ENCODE peak calls at places on chromosomes 13 and 19, in six cellular contexts. One of them, this sample, is unnamed.

GRCh38 chr13:21675095-21676007 is 4.5 kb downstream of the FGF9 start:
- DNase-seq in cardiac muscle cell: no peak
- DNase-seq in breast epithelium: no peak
- DNase-seq in foreskin fibroblast: no peak
- DNase-seq in transverse colon: peak
- DNase-seq in heart left ventricle: peak
- DNase-seq in this sample: peak

GRCh38 chr13:49343255-49343654 is 95.5 kb downstream of the CDADC1 start:
- DNase-seq in cardiac muscle cell: no peak
- DNase-seq in breast epithelium: no peak
- DNase-seq in foreskin fibroblast: no peak
- DNase-seq in transverse colon: no peak
- DNase-seq in heart left ventricle: no peak
- DNase-seq in this sample: peak

GRCh38 chr19:7633619-7634018 is at the start of gene PCP2:
- DNase-seq in cardiac muscle cell: no peak
- DNase-seq in breast epithelium: no peak
- DNase-seq in foreskin fibroblast: no peak
- DNase-seq in transverse colon: no peak
- DNase-seq in heart left ventricle: no peak
- DNase-seq in this sample: no peak

GRCh38 chr13:50340566-50341287 is 325.5 kb downstream of the KCNRG start:
- DNase-seq in cardiac muscle cell: no peak
- DNase-seq in breast epithelium: no peak
- DNase-seq in foreskin fibroblast: no peak
- DNase-seq in transverse colon: no peak
- DNase-seq in heart left ventricle: no peak
- DNase-seq in this sample: no peak

GRCh38 chr19:16098821-16099220 is 12.9 kb upstream of the RAB8A start:
- DNase-seq in cardiac muscle cell: no peak
- DNase-seq in breast epithelium: no peak
- DNase-seq in foreskin fibroblast: no peak
- DNase-seq in transverse colon: no peak
- DNase-seq in heart left ventricle: no peak
- DNase-seq in this sample: no peak

GRCh38 chr13:45238945-45239795 is 38.3 kb upstream of the KCTD4 start:
- DNase-seq in cardiac muscle cell: peak
- DNase-seq in breast epithelium: no peak
- DNase-seq in foreskin fibroblast: peak
- DNase-seq in transverse colon: no peak
- DNase-seq in heart left ventricle: no peak
- DNase-seq in this sample: peak

GRCh38 chr13:94093652-94094310 is 385.7 kb downstream of the DCT start:
- DNase-seq in cardiac muscle cell: no peak
- DNase-seq in breast epithelium: no peak
- DNase-seq in foreskin fibroblast: peak
- DNase-seq in transverse colon: no peak
- DNase-seq in heart left ventricle: no peak
- DNase-seq in this sample: no peak

GRCh38 chr13:95684463-95684862 is 7.5 kb downstream of the DNAJC3 start:
- DNase-seq in cardiac muscle cell: no peak
- DNase-seq in breast epithelium: no peak
- DNase-seq in foreskin fibroblast: no peak
- DNase-seq in transverse colon: no peak
- DNase-seq in heart left ventricle: no peak
- DNase-seq in this sample: no peak

GRCh38 chr13:85974604-85975366 is 175.6 kb upstream of the SLITRK6 start:
- DNase-seq in cardiac muscle cell: peak
- DNase-seq in breast epithelium: no peak
- DNase-seq in foreskin fibroblast: no peak
- DNase-seq in transverse colon: no peak
- DNase-seq in heart left ventricle: no peak
- DNase-seq in this sample: peak

DNA sequence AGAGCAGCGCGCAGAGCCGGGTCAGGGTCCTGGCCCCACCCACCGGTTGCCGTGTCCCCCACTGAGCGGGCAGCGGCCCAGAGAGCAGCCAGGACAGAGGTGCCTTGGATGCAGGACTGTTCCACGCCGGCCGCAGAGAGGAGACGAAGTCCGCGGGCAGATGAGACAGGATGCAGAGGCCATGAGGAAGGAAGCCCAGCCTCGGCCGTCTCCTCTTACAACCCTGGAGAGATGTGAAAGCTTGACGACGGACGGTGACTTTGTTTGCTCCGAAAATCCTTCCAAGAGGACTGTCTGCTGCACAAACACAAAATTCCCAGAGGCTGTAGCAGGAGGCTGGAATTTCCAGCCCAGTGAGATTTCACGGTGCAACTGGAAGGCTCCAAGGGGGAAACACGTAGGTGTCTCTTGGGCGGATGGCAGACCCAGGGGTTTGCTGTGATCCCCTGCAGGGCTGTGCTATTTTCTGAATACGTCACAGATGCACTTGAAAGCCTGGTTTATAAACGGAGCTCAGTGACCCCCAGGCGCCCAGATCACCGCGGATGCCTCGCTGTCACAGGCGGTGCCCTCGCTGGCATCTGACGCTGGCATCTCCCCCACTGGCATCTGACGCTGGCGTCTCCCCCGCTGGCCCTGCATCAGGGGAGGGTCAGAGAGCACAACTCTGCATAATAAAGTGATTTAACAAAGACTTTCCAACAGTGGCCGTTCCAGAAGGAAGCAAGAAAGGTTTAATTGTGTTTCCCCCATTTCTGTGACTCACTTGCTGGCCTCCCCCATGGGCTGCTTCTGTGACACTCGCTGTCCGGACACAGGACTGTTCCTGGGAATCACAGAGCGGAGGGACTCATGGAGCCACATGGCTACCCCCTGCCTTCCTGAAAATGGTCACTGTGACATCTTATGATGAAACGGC is 62.0 kb upstream of the C13orf46 start:
- DNase-seq in cardiac muscle cell: peak
- DNase-seq in breast epithelium: peak
- DNase-seq in foreskin fibroblast: no peak
- DNase-seq in transverse colon: no peak
- DNase-seq in heart left ventricle: no peak
- DNase-seq in this sample: no peak
- H3K4me3 ChIP-seq in cardiac muscle cell: no peak
- H3K4me3 ChIP-seq in breast epithelium: peak
- H3K4me3 ChIP-seq in foreskin fibroblast: no peak
- H3K4me3 ChIP-seq in transverse colon: no peak
- H3K4me3 ChIP-seq in heart left ventricle: no peak
- H3K4me3 ChIP-seq in this sample: no peak

GRCh38 chr19:52237771-52238400 is 31.5 kb upstream of the ZNF766 start:
- DNase-seq in cardiac muscle cell: peak
- DNase-seq in breast epithelium: peak
- DNase-seq in foreskin fibroblast: peak
- DNase-seq in transverse colon: peak
- DNase-seq in heart left ventricle: peak
- DNase-seq in this sample: peak
- TF ChIP-seq CTCF in cardiac muscle cell: peak
- TF ChIP-seq CTCF in breast epithelium: peak
- TF ChIP-seq CTCF in foreskin fibroblast: peak
- TF ChIP-seq CTCF in transverse colon: peak
- TF ChIP-seq CTCF in heart left ventricle: peak
- TF ChIP-seq CTCF in this sample: peak

DNA sequence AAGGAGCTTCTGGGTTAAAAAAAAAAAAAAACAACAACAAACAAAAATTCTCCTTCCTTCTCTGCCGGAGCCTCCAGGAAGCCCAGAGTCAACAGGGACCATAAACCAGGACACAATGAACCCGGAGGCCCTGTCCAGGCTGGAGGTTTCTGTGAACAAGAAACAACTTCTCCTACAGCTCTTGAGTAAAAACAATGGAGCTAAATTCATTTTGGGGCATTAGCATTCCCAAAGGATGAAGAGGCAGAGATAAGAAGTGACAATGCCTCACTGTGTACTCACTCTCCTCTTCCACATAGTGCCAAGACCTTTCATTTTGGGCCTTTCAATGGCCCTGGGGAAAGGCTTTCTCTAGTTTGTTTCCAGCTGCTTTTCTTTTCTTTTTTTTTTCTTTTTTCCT is 9.0 kb downstream of the RHPN2 start:
- DNase-seq in cardiac muscle cell: peak
- DNase-seq in breast epithelium: no peak
- DNase-seq in foreskin fibroblast: no peak
- DNase-seq in transverse colon: no peak
- DNase-seq in heart left ventricle: no peak
- DNase-seq in this sample: no peak
- H3K4me3 ChIP-seq in cardiac muscle cell: no peak
- H3K4me3 ChIP-seq in breast epithelium: no peak
- H3K4me3 ChIP-seq in foreskin fibroblast: no peak
- H3K4me3 ChIP-seq in transverse colon: no peak
- H3K4me3 ChIP-seq in heart left ventricle: no peak
- H3K4me3 ChIP-seq in this sample: no peak

GRCh38 chr13:102721800-102722231 is 27.0 kb upstream of the METTL21C start:
- DNase-seq in cardiac muscle cell: peak
- DNase-seq in breast epithelium: no peak
- DNase-seq in foreskin fibroblast: peak
- DNase-seq in transverse colon: no peak
- DNase-seq in heart left ventricle: no peak
- DNase-seq in this sample: peak

GRCh38 chr13:102724923-102725322 is 30.1 kb upstream of the METTL21C start:
- DNase-seq in cardiac muscle cell: peak
- DNase-seq in breast epithelium: no peak
- DNase-seq in foreskin fibroblast: peak
- DNase-seq in transverse colon: no peak
- DNase-seq in heart left ventricle: no peak
- DNase-seq in this sample: peak

GRCh38 chr13:102729560-102730275 is 34.9 kb upstream of the METTL21C start:
- DNase-seq in cardiac muscle cell: peak
- DNase-seq in breast epithelium: no peak
- DNase-seq in foreskin fibroblast: peak
- DNase-seq in transverse colon: no peak
- DNase-seq in heart left ventricle: no peak
- DNase-seq in this sample: peak

GRCh38 chr13:102726430-102726829 is 31.6 kb upstream of the METTL21C start:
- DNase-seq in cardiac muscle cell: no peak
- DNase-seq in breast epithelium: no peak
- DNase-seq in foreskin fibroblast: no peak
- DNase-seq in transverse colon: no peak
- DNase-seq in heart left ventricle: no peak
- DNase-seq in this sample: peak
- TF ChIP-seq CTCF in cardiac muscle cell: no peak
- TF ChIP-seq CTCF in breast epithelium: no peak
- TF ChIP-seq CTCF in foreskin fibroblast: peak
- TF ChIP-seq CTCF in transverse colon: no peak
- TF ChIP-seq CTCF in heart left ventricle: no peak
- TF ChIP-seq CTCF in this sample: peak

DNA sequence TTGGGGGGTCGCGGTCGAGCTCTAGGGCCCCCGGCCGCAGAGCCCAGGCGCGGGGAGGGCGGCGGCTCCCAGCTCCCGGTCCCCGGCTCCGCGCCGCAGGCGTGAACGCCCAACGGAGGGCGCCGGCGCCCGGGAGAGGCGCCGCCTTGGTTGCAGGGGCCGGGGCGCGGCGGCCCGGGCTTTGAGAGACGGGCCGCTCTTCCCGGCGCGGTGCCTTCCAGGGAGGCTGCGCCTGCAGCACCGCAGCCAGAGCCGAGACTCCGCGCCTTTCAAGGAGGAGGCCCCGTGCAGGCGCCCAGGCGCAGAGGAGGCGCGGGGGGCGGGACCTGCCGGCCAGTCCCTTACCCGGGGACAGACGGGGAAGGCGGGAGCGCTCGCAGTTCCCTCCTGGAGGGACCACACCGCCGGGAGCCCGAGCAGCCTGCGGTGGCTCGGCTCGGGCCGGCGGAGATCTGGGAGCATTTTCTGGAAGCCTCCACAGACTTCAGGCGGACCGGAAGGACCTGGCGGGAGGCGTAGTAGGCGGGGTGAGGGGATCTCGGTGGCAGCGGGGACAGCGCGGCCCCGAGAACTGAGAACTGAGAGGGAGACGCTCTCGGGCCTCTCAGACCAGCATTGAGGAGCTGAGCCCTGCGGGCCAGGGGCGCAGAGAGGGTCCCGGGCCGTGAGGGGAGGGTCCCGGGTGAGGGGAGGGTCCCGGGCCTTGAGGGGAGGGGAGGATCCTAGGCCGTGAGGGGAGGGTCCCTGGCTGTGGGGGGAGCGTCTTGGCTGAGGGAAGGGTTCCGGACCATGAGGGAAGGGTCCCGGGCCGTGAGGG is 25.5 kb upstream of the MCF2L start:
- DNase-seq in cardiac muscle cell: peak
- DNase-seq in breast epithelium: no peak
- DNase-seq in foreskin fibroblast: peak
- DNase-seq in transverse colon: peak
- DNase-seq in heart left ventricle: peak
- DNase-seq in this sample: peak
- H3K4me3 ChIP-seq in cardiac muscle cell: peak
- H3K4me3 ChIP-seq in breast epithelium: peak
- H3K4me3 ChIP-seq in foreskin fibroblast: peak
- H3K4me3 ChIP-seq in transverse colon: peak
- H3K4me3 ChIP-seq in heart left ventricle: peak
- H3K4me3 ChIP-seq in this sample: peak

GRCh38 chr13:91347996-91348905 is 764 bp downstream of the MIR17HG start:
- DNase-seq in cardiac muscle cell: peak
- DNase-seq in breast epithelium: peak
- DNase-seq in foreskin fibroblast: peak
- DNase-seq in transverse colon: peak
- DNase-seq in heart left ventricle: peak
- DNase-seq in this sample: peak
- TF ChIP-seq CTCF in cardiac muscle cell: no peak
- TF ChIP-seq CTCF in breast epithelium: no peak
- TF ChIP-seq CTCF in foreskin fibroblast: no peak
- TF ChIP-seq CTCF in transverse colon: no peak
- TF ChIP-seq CTCF in heart left ventricle: no peak
- TF ChIP-seq CTCF in this sample: no peak

DNA sequence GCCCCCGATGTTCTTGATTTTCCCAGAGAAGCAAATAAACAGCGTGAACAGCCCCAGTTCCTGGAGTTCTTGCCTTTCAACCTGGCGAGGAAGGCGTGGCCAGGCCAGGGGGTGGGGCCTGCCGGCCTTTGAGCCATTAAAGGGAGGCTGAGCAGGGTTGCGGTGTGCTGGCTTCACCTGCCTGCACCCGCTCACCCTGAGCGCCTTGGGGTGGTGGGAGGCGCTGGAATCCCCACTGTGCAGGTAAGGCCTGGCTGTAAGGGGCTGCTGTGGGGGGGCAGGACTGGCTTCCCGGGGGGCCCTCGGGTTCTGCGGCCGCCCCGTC is 2.7 kb upstream of the MISP start:
- DNase-seq in cardiac muscle cell: no peak
- DNase-seq in breast epithelium: no peak
- DNase-seq in foreskin fibroblast: no peak
- DNase-seq in transverse colon: peak
- DNase-seq in heart left ventricle: no peak
- DNase-seq in this sample: no peak
- H3K4me3 ChIP-seq in cardiac muscle cell: no peak
- H3K4me3 ChIP-seq in breast epithelium: no peak
- H3K4me3 ChIP-seq in foreskin fibroblast: no peak
- H3K4me3 ChIP-seq in transverse colon: peak
- H3K4me3 ChIP-seq in heart left ventricle: no peak
- H3K4me3 ChIP-seq in this sample: no peak

This sample was measured in epithelial cell of esophagus.